ENCODE peak calls at places on chromosomes 12 and 14, in nine cellular contexts. K is GM13976; A is M059J; G is activated CD4-positive, alpha-beta T cell treated with anti-CD3 and anti-CD28 coated beads for 1 hour; H is stimulated activated naive CD4-positive, alpha-beta T cell treated with Interleukin-2 at 50 U/mL for 16 hours; P is HFF-Myc; S is NCI-H1436; Y is DMS 273 treated with DMSO at 0.1 percent for 48 hours; E is NCI-H510A treated with DMSO at 0.1 percent for 48 hours. D is an unnamed sample.

GRCh38 chr12:5884846-5885245 is 60.2 kb downstream of the ANO2 start:
- DNase-seq in E (no peak), A (no peak), Y (no peak), H (no peak), S (no peak), P (no peak), K (no peak), G (no peak), D (no peak)

GRCh38 chr14:98946995-98947394 is 325.0 kb downstream of the BCL11B start:
- DNase-seq in S (no peak), H (no peak), A (no peak), E (no peak), Y (no peak), K (no peak), G (no peak), P (no peak), D (no peak)

GRCh38 chr12:129966086-129966640 is 62.3 kb upstream of the TMEM132D start:
- DNase-seq in A (no peak), S (no peak), H (no peak), Y (no peak), K (no peak), E (no peak), P (no peak), G (no peak), D (no peak)

GRCh38 chr12:87216436-87216835 is 812.8 kb downstream of the C12orf50 start:
- DNase-seq in G (no peak), A (peak; percentile 36), H (no peak), E (no peak), S (no peak), P (no peak), Y (no peak), K (no peak), D (no peak)

GRCh38 chr12:108235231-108235959 is 103.7 kb downstream of the CMKLR1 start:
- DNase-seq in H (no peak), E (no peak), K (no peak), G (no peak), S (no peak), Y (no peak), P (no peak), A (no peak), D (no peak)

GRCh38 chr12:57894577-57895292 is 46.6 kb upstream of the ATP23 start:
- DNase-seq in E (peak; percentile 61), G (no peak), A (no peak), Y (peak; percentile 92), P (no peak), H (no peak), S (peak; percentile 24), K (no peak), D (no peak)

GRCh38 chr14:29282169-29282568 is 515.6 kb downstream of the FOXG1 start:
- DNase-seq in P (no peak), K (no peak), G (no peak), E (no peak), Y (no peak), S (no peak), A (peak; percentile 49), H (no peak), D (no peak)

GRCh38 chr12:71746983-71747611 is 7.6 kb upstream of the RAB21 start:
- DNase-seq in H (peak; percentile 20), P (no peak), Y (peak; percentile 1), E (peak; percentile 89), S (peak; percentile 51), G (peak; percentile 16), A (peak; percentile 56), K (peak; percentile 35), D (peak; percentile 51)

GRCh38 chr12:48981757-48982157 is 3.6 kb downstream of the WNT1 start:
- DNase-seq in A (no peak), P (no peak), Y (no peak), S (no peak), G (no peak), H (no peak), E (no peak), K (no peak), D (no peak)

D was measured in NCI-H526 treated with DMSO at 0.1 percent for 48 hours.